ENCODE peak calls at places on chromosomes 13 and 19, in four cellular contexts. J is hippocampal formation; V is activated CD4-positive, alpha-beta T cell treated with anti-CD3 and anti-CD28 coated beads, Interleukin-2, amount 10 ng/mL, durations not matched to agents 7 days and 5 days; M is tibial artery. L is an unnamed sample.

GRCh38 chr19:5707576-5708575 is 12.1 kb downstream of the LONP1 start:
- DNase-seq in J (no peak), M (no peak), V (no peak), L (no peak)

GRCh38 chr19:55493650-55494171 is 5.5 kb downstream of the SSC5D start:
- DNase-seq in J (no peak), V (no peak), M (no peak), L (no peak)

GRCh38 chr19:31408460-31409124 is 59.4 kb upstream of the TSHZ3 start:
- DNase-seq in M (no peak), V (no peak), J (no peak), L (no peak)

GRCh38 chr13:113876341-113877148 is 12.7 kb upstream of the GAS6 start:
- DNase-seq in J (no peak), V (no peak), M (no peak), L (no peak)

GRCh38 chr13:114000151-114001040 is 26.5 kb upstream of the C13orf46 start:
- DNase-seq in M (no peak), V (no peak), J (no peak), L (no peak)

GRCh38 chr13:98374750-98375149 is 197.7 kb upstream of the RNF113B start:
- DNase-seq in M (no peak), V (no peak), J (no peak), L (no peak)

GRCh38 chr13:51618626-51619025 is 34.4 kb downstream of the WDFY2 start:
- DNase-seq in J (peak), V (no peak), M (no peak), L (peak)

GRCh38 chr19:56974554-56975207 is 134.2 kb upstream of the PEG3 start:
- DNase-seq in V (no peak), J (no peak), M (no peak), L (no peak)

GRCh38 chr19:32998722-32999121 is 26.7 kb downstream of the FAAP24 start:
- DNase-seq in J (no peak), V (no peak), M (no peak), L (no peak)

GRCh38 chr13:20192470-20193141 is at the start of gene GJB2:
- DNase-seq in V (no peak), J (no peak), M (no peak), L (no peak)